ENCODE peak calls at places on chromosomes 4 and X, in four cellular contexts. One of them, this sample, is unnamed. For H3K4me1, the result is how much of the 10 kb centered on the place peaks cover.

GRCh38 chrX:13009256-13009655 is 34.3 kb downstream of the TMSB4X start:
- DNase-seq in H9: no peak
- DNase-seq in body of pancreas: peak
- DNase-seq in neuronal stem cell: no peak
- DNase-seq in this sample: peak

GRCh38 chr4:67885727-67886126 is 1.9 kb upstream of the TMPRSS11D start:
- DNase-seq in neuronal stem cell: no peak
- DNase-seq in H9: no peak
- DNase-seq in body of pancreas: no peak
- DNase-seq in this sample: no peak

GRCh38 chr4:98383431-98384106 is 122.4 kb downstream of the RAP1GDS1 start:
- DNase-seq in H9: no peak
- DNase-seq in body of pancreas: no peak
- DNase-seq in neuronal stem cell: no peak
- DNase-seq in this sample: no peak

GRCh38 chrX:1323315-1323714 is 13.3 kb upstream of the IL3RA start:
- DNase-seq in H9: peak
- DNase-seq in neuronal stem cell: peak
- DNase-seq in body of pancreas: no peak
- DNase-seq in this sample: peak

GRCh38 chrX:96372313-96373046 is 312.2 kb upstream of the DIAPH2 start:
- DNase-seq in neuronal stem cell: peak
- DNase-seq in body of pancreas: peak
- DNase-seq in H9: peak
- DNase-seq in this sample: no peak

GRCh38 chr4:19748911-19749473 is 502.7 kb upstream of the SLIT2 start:
- DNase-seq in body of pancreas: no peak
- DNase-seq in H9: no peak
- DNase-seq in neuronal stem cell: no peak
- DNase-seq in this sample: peak

GRCh38 chr4:152369903-152370296 is 166.0 kb downstream of the FBXW7 start:
- DNase-seq in body of pancreas: no peak
- DNase-seq in neuronal stem cell: no peak
- DNase-seq in H9: no peak
- DNase-seq in this sample: no peak

GRCh38 chr4:42302348-42302747 is 94.9 kb upstream of the SHISA3 start:
- DNase-seq in body of pancreas: no peak
- DNase-seq in H9: peak
- DNase-seq in neuronal stem cell: peak
- DNase-seq in this sample: no peak

GRCh38 chr4:79212311-79212710 is 113.5 kb downstream of the NAA11 start:
- DNase-seq in neuronal stem cell: no peak
- DNase-seq in body of pancreas: no peak
- DNase-seq in H9: no peak
- DNase-seq in this sample: no peak

GRCh38 chr4:137738377-137738990 is 206.2 kb upstream of the PCDH18 start:
- DNase-seq in body of pancreas: no peak
- DNase-seq in H9: no peak
- DNase-seq in neuronal stem cell: no peak
- DNase-seq in this sample: no peak

GRCh38 chr4:23835814-23836478 is 53.9 kb downstream of the PPARGC1A start:
- DNase-seq in neuronal stem cell: no peak
- DNase-seq in body of pancreas: no peak
- DNase-seq in H9: no peak
- DNase-seq in this sample: no peak

GRCh38 chr4:77818077-77818666 is 996 bp downstream of the CNOT6L start:
- DNase-seq in neuronal stem cell: peak
- DNase-seq in body of pancreas: peak
- DNase-seq in H9: peak
- DNase-seq in this sample: peak
- H3K4me1 ChIP-seq in neuronal stem cell: under half
- H3K4me1 ChIP-seq in body of pancreas: under half
- H3K4me1 ChIP-seq in H9: under half
- H3K4me1 ChIP-seq in this sample: under half

DNA sequence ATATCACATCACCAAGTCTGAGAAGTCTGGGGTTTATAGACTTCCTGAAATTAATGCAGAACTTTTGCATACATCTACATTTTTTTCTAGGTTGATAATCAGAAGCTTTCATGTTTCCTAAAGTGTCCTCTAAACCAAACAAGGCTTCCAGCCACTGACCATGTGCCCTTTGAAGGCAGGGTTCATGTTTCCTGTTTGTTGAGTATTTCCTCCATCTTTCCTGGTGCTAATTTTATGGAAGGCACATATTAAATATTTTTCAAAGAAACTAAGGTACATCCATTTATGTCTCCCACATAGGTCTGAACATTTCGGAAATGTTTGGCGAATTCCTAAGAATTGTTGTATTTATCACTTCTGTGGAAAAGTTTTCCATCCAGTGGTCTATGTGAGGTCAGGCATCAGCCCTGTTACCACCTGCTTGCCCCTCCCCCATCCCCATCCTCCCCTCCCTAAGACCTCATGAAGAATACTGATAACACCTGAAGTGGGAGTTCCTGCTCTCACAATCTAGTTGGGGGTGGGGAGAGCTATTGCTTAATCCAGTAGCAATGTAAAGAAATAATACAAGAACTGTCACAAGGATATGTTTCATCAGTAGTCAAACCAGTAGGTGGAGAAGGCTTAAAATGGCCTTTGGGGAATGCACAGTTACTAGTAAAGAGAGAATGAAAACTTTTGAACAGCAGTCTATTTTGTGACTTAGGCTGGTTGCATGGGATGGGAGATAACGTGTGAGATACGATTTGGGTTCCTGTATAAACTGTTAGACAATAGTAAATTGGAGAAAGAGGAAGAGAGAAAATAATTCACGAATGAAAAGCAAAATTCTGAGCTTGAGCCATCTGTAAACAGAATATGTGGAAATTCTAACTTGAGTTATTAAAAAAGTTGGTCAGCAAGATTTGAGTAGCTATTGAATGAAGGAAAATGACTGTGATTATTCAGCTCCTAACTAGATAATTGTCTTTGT is 5.9 kb downstream of the GALNT7 start:
- DNase-seq in body of pancreas: no peak
- DNase-seq in neuronal stem cell: no peak
- DNase-seq in H9: no peak
- DNase-seq in this sample: no peak
- H3K4me1 ChIP-seq in body of pancreas: under half
- H3K4me1 ChIP-seq in neuronal stem cell: under half
- H3K4me1 ChIP-seq in H9: under half
- H3K4me1 ChIP-seq in this sample: under half

GRCh38 chr4:6935961-6936360 is 26.3 kb downstream of the TBC1D14 start:
- DNase-seq in neuronal stem cell: no peak
- DNase-seq in body of pancreas: no peak
- DNase-seq in H9: no peak
- DNase-seq in this sample: no peak
- H3K4me1 ChIP-seq in neuronal stem cell: under half
- H3K4me1 ChIP-seq in body of pancreas: under half
- H3K4me1 ChIP-seq in H9: under half
- H3K4me1 ChIP-seq in this sample: under half

GRCh38 chr4:25050370-25051098 is 19.8 kb upstream of the LGI2 start:
- DNase-seq in H9: no peak
- DNase-seq in body of pancreas: no peak
- DNase-seq in neuronal stem cell: no peak
- DNase-seq in this sample: no peak
- H3K4me1 ChIP-seq in H9: under half
- H3K4me1 ChIP-seq in body of pancreas: under half
- H3K4me1 ChIP-seq in neuronal stem cell: under half
- H3K4me1 ChIP-seq in this sample: under half

DNA sequence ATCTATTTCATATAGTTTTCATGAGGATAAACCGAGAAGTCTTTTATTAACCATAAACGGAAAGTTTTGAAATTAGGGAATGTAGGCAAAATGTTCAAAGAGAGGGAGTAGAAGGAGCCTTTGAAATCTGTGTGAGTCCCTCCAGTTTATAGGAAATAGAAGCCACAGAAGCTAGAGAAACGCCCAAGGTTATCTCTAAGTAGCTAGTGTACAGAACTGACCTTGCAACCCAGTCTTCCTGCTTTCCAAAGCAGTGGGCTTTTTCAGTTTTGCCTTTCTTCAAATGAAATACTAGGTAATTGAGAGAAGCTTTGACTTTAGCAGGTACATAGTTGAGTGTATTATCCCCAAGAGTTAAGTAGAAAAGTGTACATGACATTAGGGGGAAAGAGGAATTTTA is 39.4 kb downstream of the STIM2 start:
- DNase-seq in neuronal stem cell: no peak
- DNase-seq in H9: no peak
- DNase-seq in body of pancreas: no peak
- DNase-seq in this sample: no peak
- H3K4me1 ChIP-seq in neuronal stem cell: under half
- H3K4me1 ChIP-seq in H9: under half
- H3K4me1 ChIP-seq in body of pancreas: under half
- H3K4me1 ChIP-seq in this sample: under half

DNA sequence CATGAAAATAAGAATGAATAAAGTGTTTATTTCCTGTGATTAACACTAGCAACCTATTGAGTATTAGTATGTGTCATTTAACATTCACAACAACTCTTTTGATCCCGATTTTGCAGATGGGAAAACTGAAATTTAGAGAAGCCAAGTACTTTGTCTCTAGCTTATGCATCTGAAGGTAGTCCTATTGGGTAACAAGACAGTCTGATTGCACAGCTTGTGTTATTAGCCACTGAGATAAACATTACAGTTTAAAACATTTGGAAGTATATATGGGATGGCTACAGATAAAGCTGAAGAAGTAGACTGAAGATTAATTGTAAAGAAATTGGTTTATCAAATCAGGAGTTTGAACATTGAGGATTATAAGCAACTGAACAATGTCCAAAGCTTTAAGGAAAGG is 99.6 kb upstream of the PDE5A start:
- DNase-seq in H9: no peak
- DNase-seq in body of pancreas: no peak
- DNase-seq in neuronal stem cell: no peak
- DNase-seq in this sample: no peak
- H3K4me1 ChIP-seq in H9: under half
- H3K4me1 ChIP-seq in body of pancreas: under half
- H3K4me1 ChIP-seq in neuronal stem cell: under half
- H3K4me1 ChIP-seq in this sample: under half

GRCh38 chr4:94532016-94532789 is 80.5 kb downstream of the PDLIM5 start:
- DNase-seq in H9: no peak
- DNase-seq in body of pancreas: no peak
- DNase-seq in neuronal stem cell: no peak
- DNase-seq in this sample: no peak
- H3K4me1 ChIP-seq in H9: under half
- H3K4me1 ChIP-seq in body of pancreas: half or more
- H3K4me1 ChIP-seq in neuronal stem cell: under half
- H3K4me1 ChIP-seq in this sample: under half

GRCh38 chr4:2816401-2816954 is 23.6 kb downstream of the SH3BP2 start:
- DNase-seq in body of pancreas: no peak
- DNase-seq in H9: no peak
- DNase-seq in neuronal stem cell: no peak
- DNase-seq in this sample: no peak
- H3K4me1 ChIP-seq in body of pancreas: under half
- H3K4me1 ChIP-seq in H9: under half
- H3K4me1 ChIP-seq in neuronal stem cell: under half
- H3K4me1 ChIP-seq in this sample: under half